ENCODE peak calls at places on chromosomes 4 and X, in nine cellular contexts. One of them, this sample, is unnamed. For H3K27me3 and H3K36me3, the result is how much of the 10 kb centered on the place peaks cover.

GRCh38 chr4:26525136-26525535 is 34.9 kb upstream of the CCKAR start:
- DNase-seq in adrenal gland: no peak
- DNase-seq in tibial artery: no peak
- DNase-seq in astrocyte: peak
- DNase-seq in CD4-positive, CD25-positive, alpha-beta regulatory T cell: no peak
- DNase-seq in aorta: no peak
- DNase-seq in hepatocyte: no peak
- DNase-seq in HCT116: no peak
- DNase-seq in ascending aorta: no peak
- DNase-seq in this sample: no peak

GRCh38 chr4:96016615-96017299 is 176.9 kb downstream of the PDHA2 start:
- DNase-seq in adrenal gland: no peak
- DNase-seq in tibial artery: no peak
- DNase-seq in astrocyte: peak
- DNase-seq in CD4-positive, CD25-positive, alpha-beta regulatory T cell: no peak
- DNase-seq in aorta: no peak
- DNase-seq in hepatocyte: peak
- DNase-seq in HCT116: no peak
- DNase-seq in ascending aorta: no peak
- DNase-seq in this sample: no peak

GRCh38 chr4:154595807-154596206 is 5.3 kb upstream of the FGA start:
- DNase-seq in adrenal gland: no peak
- DNase-seq in tibial artery: no peak
- DNase-seq in astrocyte: peak
- DNase-seq in CD4-positive, CD25-positive, alpha-beta regulatory T cell: no peak
- DNase-seq in aorta: no peak
- DNase-seq in hepatocyte: peak
- DNase-seq in HCT116: no peak
- DNase-seq in ascending aorta: no peak
- DNase-seq in this sample: no peak

GRCh38 chrX:148682206-148682605 is 181.8 kb downstream of the AFF2 start:
- DNase-seq in adrenal gland: no peak
- DNase-seq in tibial artery: no peak
- DNase-seq in astrocyte: no peak
- DNase-seq in CD4-positive, CD25-positive, alpha-beta regulatory T cell: no peak
- DNase-seq in aorta: no peak
- DNase-seq in hepatocyte: no peak
- DNase-seq in HCT116: no peak
- DNase-seq in ascending aorta: no peak
- DNase-seq in this sample: no peak

GRCh38 chr4:169573889-169574288 is 38.5 kb downstream of the NEK1 start:
- DNase-seq in adrenal gland: no peak
- DNase-seq in tibial artery: no peak
- DNase-seq in astrocyte: no peak
- DNase-seq in CD4-positive, CD25-positive, alpha-beta regulatory T cell: no peak
- DNase-seq in aorta: no peak
- DNase-seq in hepatocyte: no peak
- DNase-seq in HCT116: no peak
- DNase-seq in ascending aorta: no peak
- DNase-seq in this sample: no peak

GRCh38 chr4:111268769-111269414 is 646.0 kb upstream of the PITX2 start:
- DNase-seq in adrenal gland: no peak
- DNase-seq in tibial artery: no peak
- DNase-seq in astrocyte: peak
- DNase-seq in CD4-positive, CD25-positive, alpha-beta regulatory T cell: no peak
- DNase-seq in aorta: no peak
- DNase-seq in hepatocyte: no peak
- DNase-seq in HCT116: no peak
- DNase-seq in ascending aorta: no peak
- DNase-seq in this sample: no peak

GRCh38 chr4:8506373-8507250 is 66.0 kb downstream of the TRMT44 start:
- DNase-seq in adrenal gland: peak
- DNase-seq in tibial artery: peak
- DNase-seq in astrocyte: peak
- DNase-seq in CD4-positive, CD25-positive, alpha-beta regulatory T cell: no peak
- DNase-seq in aorta: no peak
- DNase-seq in hepatocyte: peak
- DNase-seq in HCT116: no peak
- DNase-seq in ascending aorta: peak
- DNase-seq in this sample: peak

GRCh38 chrX:119745283-119745848 is 13.0 kb upstream of the SOWAHD start:
- DNase-seq in adrenal gland: no peak
- DNase-seq in tibial artery: no peak
- DNase-seq in astrocyte: no peak
- DNase-seq in CD4-positive, CD25-positive, alpha-beta regulatory T cell: no peak
- DNase-seq in aorta: no peak
- DNase-seq in hepatocyte: no peak
- DNase-seq in HCT116: no peak
- DNase-seq in ascending aorta: no peak
- DNase-seq in this sample: no peak

DNA sequence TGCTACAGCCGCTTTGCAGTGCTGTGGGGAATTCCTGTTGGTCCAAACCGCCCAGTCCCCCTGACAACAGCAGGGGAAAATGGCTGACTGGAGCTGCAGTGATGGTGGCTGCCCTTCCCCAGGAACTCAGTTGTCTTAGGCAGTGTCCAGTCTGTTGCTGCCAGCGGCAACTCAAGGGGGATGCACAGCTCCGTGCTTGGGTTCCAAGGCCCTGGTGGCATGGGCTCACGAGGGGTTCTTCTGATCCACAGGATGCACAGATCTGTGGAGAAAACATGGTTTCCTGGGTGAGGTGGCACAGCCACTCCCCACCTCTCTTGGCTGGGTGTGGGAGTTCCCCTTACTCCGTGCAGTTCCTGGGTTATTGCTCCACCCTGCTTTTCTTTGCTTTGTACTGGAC is 261.2 kb downstream of the TLL1 start:
- DNase-seq in adrenal gland: no peak
- DNase-seq in tibial artery: no peak
- DNase-seq in astrocyte: no peak
- DNase-seq in CD4-positive, CD25-positive, alpha-beta regulatory T cell: no peak
- DNase-seq in aorta: no peak
- DNase-seq in hepatocyte: no peak
- DNase-seq in HCT116: no peak
- DNase-seq in ascending aorta: no peak
- DNase-seq in this sample: no peak
- H3K27me3 ChIP-seq in adrenal gland: under half
- H3K27me3 ChIP-seq in tibial artery: under half
- H3K27me3 ChIP-seq in astrocyte: under half
- H3K27me3 ChIP-seq in CD4-positive, CD25-positive, alpha-beta regulatory T cell: under half
- H3K27me3 ChIP-seq in aorta: under half
- H3K27me3 ChIP-seq in hepatocyte: under half
- H3K27me3 ChIP-seq in HCT116: under half
- H3K27me3 ChIP-seq in ascending aorta: under half
- H3K27me3 ChIP-seq in this sample: under half

DNA sequence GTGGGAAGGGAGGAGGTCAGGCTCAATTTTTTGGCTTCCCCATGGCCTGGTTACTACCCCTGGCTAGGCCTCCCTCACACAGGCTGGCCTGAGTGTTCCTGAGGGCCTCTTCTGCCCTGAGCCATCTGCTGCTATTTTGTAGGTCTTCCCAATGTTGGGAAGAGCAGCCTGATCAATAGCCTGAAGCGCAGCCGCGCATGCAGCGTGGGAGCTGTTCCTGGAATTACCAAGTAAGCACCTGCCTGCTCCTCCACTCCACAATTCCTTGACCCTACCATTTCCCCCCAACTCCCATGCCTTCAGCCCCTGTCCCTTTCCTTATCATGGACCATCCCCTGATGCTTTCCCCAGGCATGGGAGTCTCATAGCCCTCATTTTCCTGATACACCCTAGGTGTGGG is 20.8 kb downstream of the GNL3L start:
- DNase-seq in adrenal gland: no peak
- DNase-seq in tibial artery: no peak
- DNase-seq in astrocyte: no peak
- DNase-seq in CD4-positive, CD25-positive, alpha-beta regulatory T cell: no peak
- DNase-seq in aorta: no peak
- DNase-seq in hepatocyte: no peak
- DNase-seq in HCT116: no peak
- DNase-seq in ascending aorta: no peak
- DNase-seq in this sample: peak
- H3K36me3 ChIP-seq in adrenal gland: half or more
- H3K36me3 ChIP-seq in tibial artery: half or more
- H3K36me3 ChIP-seq in astrocyte: under half
- H3K36me3 ChIP-seq in CD4-positive, CD25-positive, alpha-beta regulatory T cell: half or more
- H3K36me3 ChIP-seq in aorta: under half
- H3K36me3 ChIP-seq in hepatocyte: under half
- H3K36me3 ChIP-seq in HCT116: under half
- H3K36me3 ChIP-seq in ascending aorta: half or more
- H3K36me3 ChIP-seq in this sample: half or more

GRCh38 chr4:173504181-173504503 is 25.9 kb downstream of the HAND2 start:
- DNase-seq in adrenal gland: no peak
- DNase-seq in tibial artery: no peak
- DNase-seq in astrocyte: no peak
- DNase-seq in CD4-positive, CD25-positive, alpha-beta regulatory T cell: no peak
- DNase-seq in aorta: no peak
- DNase-seq in hepatocyte: no peak
- DNase-seq in HCT116: no peak
- DNase-seq in ascending aorta: no peak
- DNase-seq in this sample: peak

GRCh38 chr4:173499568-173500535 is 30.2 kb downstream of the HAND2 start:
- DNase-seq in adrenal gland: no peak
- DNase-seq in tibial artery: no peak
- DNase-seq in astrocyte: no peak
- DNase-seq in CD4-positive, CD25-positive, alpha-beta regulatory T cell: no peak
- DNase-seq in aorta: no peak
- DNase-seq in hepatocyte: no peak
- DNase-seq in HCT116: no peak
- DNase-seq in ascending aorta: no peak
- DNase-seq in this sample: peak

GRCh38 chr4:173503330-173504180 is 26.5 kb downstream of the HAND2 start:
- DNase-seq in adrenal gland: no peak
- DNase-seq in tibial artery: no peak
- DNase-seq in astrocyte: no peak
- DNase-seq in CD4-positive, CD25-positive, alpha-beta regulatory T cell: no peak
- DNase-seq in aorta: no peak
- DNase-seq in hepatocyte: no peak
- DNase-seq in HCT116: no peak
- DNase-seq in ascending aorta: no peak
- DNase-seq in this sample: peak

GRCh38 chr4:173500841-173501591 is 29.0 kb downstream of the HAND2 start:
- DNase-seq in adrenal gland: peak
- DNase-seq in tibial artery: no peak
- DNase-seq in astrocyte: no peak
- DNase-seq in CD4-positive, CD25-positive, alpha-beta regulatory T cell: no peak
- DNase-seq in aorta: peak
- DNase-seq in hepatocyte: no peak
- DNase-seq in HCT116: no peak
- DNase-seq in ascending aorta: no peak
- DNase-seq in this sample: peak

DNA sequence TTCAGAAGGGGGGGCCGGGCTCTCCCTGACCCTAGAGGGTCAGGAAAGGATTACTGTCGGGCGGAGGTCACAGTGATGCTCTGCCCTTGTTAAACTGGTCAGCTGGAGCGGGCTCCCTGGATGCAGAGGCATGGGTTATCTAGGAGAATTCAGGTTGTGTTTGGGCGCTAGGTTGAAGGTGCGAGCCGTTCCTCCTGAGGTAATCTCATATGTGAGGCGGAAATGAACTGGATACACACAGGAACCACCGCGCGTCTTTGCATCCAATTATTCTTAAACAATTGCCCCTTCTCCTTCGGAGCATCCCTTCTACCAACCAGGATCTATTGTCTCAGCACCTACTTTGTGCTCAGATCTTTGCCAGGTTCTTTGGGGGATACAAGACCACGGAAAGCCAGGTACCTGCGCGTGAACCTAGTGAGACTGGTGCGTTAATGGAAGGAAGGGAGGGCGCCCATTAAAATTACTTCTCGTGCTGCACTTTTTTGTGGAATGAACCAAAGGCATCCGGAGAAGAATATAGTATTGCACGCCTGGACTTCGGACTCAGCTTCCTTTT is 28.4 kb downstream of the HAND2 start:
- DNase-seq in adrenal gland: no peak
- DNase-seq in tibial artery: no peak
- DNase-seq in astrocyte: no peak
- DNase-seq in CD4-positive, CD25-positive, alpha-beta regulatory T cell: no peak
- DNase-seq in aorta: no peak
- DNase-seq in hepatocyte: no peak
- DNase-seq in HCT116: no peak
- DNase-seq in ascending aorta: no peak
- DNase-seq in this sample: no peak
- H3K27me3 ChIP-seq in adrenal gland: half or more
- H3K27me3 ChIP-seq in tibial artery: under half
- H3K27me3 ChIP-seq in astrocyte: half or more
- H3K27me3 ChIP-seq in CD4-positive, CD25-positive, alpha-beta regulatory T cell: under half
- H3K27me3 ChIP-seq in aorta: under half
- H3K27me3 ChIP-seq in hepatocyte: half or more
- H3K27me3 ChIP-seq in HCT116: under half
- H3K27me3 ChIP-seq in ascending aorta: under half
- H3K27me3 ChIP-seq in this sample: under half

GRCh38 chr4:148071009-148071408 is 339.1 kb downstream of the ARHGAP10 start:
- DNase-seq in adrenal gland: no peak
- DNase-seq in tibial artery: no peak
- DNase-seq in astrocyte: no peak
- DNase-seq in CD4-positive, CD25-positive, alpha-beta regulatory T cell: no peak
- DNase-seq in aorta: no peak
- DNase-seq in hepatocyte: no peak
- DNase-seq in HCT116: no peak
- DNase-seq in ascending aorta: no peak
- DNase-seq in this sample: peak

GRCh38 chr4:148069086-148070010 is 337.5 kb downstream of the ARHGAP10 start:
- DNase-seq in adrenal gland: no peak
- DNase-seq in tibial artery: no peak
- DNase-seq in astrocyte: no peak
- DNase-seq in CD4-positive, CD25-positive, alpha-beta regulatory T cell: no peak
- DNase-seq in aorta: no peak
- DNase-seq in hepatocyte: no peak
- DNase-seq in HCT116: no peak
- DNase-seq in ascending aorta: no peak
- DNase-seq in this sample: peak

GRCh38 chr4:148065069-148065468 is 333.2 kb downstream of the ARHGAP10 start:
- DNase-seq in adrenal gland: no peak
- DNase-seq in tibial artery: no peak
- DNase-seq in astrocyte: peak
- DNase-seq in CD4-positive, CD25-positive, alpha-beta regulatory T cell: no peak
- DNase-seq in aorta: no peak
- DNase-seq in hepatocyte: peak
- DNase-seq in HCT116: no peak
- DNase-seq in ascending aorta: no peak
- DNase-seq in this sample: no peak

GRCh38 chr4:148067307-148067916 is 335.5 kb downstream of the ARHGAP10 start:
- DNase-seq in adrenal gland: no peak
- DNase-seq in tibial artery: no peak
- DNase-seq in astrocyte: peak
- DNase-seq in CD4-positive, CD25-positive, alpha-beta regulatory T cell: no peak
- DNase-seq in aorta: no peak
- DNase-seq in hepatocyte: no peak
- DNase-seq in HCT116: no peak
- DNase-seq in ascending aorta: no peak
- DNase-seq in this sample: no peak

DNA sequence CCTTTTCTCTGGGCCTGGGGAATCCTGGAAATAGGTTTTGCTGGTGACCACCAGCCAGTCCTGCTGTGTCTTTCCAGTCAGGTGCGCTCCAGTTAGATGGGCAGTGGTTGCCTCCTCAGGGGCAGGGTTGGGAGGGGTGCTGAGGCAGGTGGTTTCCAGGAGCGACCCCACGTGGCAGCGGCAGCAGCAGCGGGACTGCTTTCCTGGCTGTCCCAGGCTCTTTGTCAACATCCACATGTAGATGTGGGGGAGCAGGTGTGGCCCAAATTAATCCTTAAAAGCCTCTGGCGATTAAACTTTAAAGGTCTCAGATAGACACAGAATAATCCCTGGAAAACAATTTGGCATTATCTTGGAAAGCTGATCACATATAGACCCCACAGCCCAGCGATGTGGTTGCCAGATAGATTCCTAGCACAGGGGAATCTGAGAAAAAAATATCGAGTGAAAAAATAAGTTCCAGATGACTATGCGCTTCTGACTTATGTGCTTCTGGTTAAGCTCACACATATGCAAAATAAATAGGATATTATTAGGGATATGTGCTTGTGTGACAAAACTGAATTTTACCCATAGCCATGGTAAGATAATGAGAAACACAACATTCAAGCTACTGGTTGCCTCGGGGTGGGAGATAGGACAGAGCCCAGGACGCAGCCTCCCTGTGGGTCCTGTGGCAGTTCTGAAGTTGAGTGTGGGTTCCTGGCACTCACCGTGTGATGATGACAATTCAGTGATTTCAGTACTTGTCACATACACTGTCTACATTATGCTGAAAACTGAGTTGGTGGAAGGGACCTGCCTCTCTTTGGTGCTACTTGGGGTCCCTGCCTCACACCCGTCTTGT is 336.4 kb downstream of the ARHGAP10 start:
- DNase-seq in adrenal gland: no peak
- DNase-seq in tibial artery: no peak
- DNase-seq in astrocyte: no peak
- DNase-seq in CD4-positive, CD25-positive, alpha-beta regulatory T cell: no peak
- DNase-seq in aorta: no peak
- DNase-seq in hepatocyte: no peak
- DNase-seq in HCT116: no peak
- DNase-seq in ascending aorta: no peak
- DNase-seq in this sample: peak
- H3K36me3 ChIP-seq in adrenal gland: under half
- H3K36me3 ChIP-seq in tibial artery: half or more
- H3K36me3 ChIP-seq in astrocyte: under half
- H3K36me3 ChIP-seq in CD4-positive, CD25-positive, alpha-beta regulatory T cell: under half
- H3K36me3 ChIP-seq in aorta: under half
- H3K36me3 ChIP-seq in hepatocyte: under half
- H3K36me3 ChIP-seq in HCT116: under half
- H3K36me3 ChIP-seq in ascending aorta: half or more
- H3K36me3 ChIP-seq in this sample: under half